ENCODE peak calls at places on chromosome 4, in five cellular contexts. E is SK-N-SH; V is NCI-H2029 treated with DMSO at 0.1 percent for 48 hours; Z is lower leg skin; I is stimulated activated CD8-positive, alpha-beta memory T cell treated with anti-CD3 and anti-CD28 coated beads, Interleukin-4, amount 100 ng/mL, for 1 hour. G is an unnamed sample.
A peak's percentile ranks its signal among the peaks of the same experiment; 100 is the strongest.

GRCh38 chr4:153792007-153792892 is 3.4 kb upstream of the SFRP2 start:
- DNase-seq in V (no peak), E (peak; percentile 82), Z (no peak), I (no peak), G (no peak)

GRCh38 chr4:163157157-163157556 is 9.5 kb downstream of the NAF1 start:
- DNase-seq in I (no peak), V (no peak), Z (no peak), E (no peak), G (no peak)

GRCh38 chr4:150769845-150770244 is 187.9 kb downstream of the MAB21L2 start:
- DNase-seq in I (no peak), E (no peak), Z (no peak), V (no peak), G (no peak)

GRCh38 chr4:19266566-19266965 is 985.1 kb upstream of the SLIT2 start:
- DNase-seq in E (no peak), V (no peak), Z (no peak), I (no peak), G (no peak)

GRCh38 chr4:2786152-2786671 is 6.7 kb upstream of the SH3BP2 start:
- DNase-seq in Z (no peak), V (no peak), I (peak; percentile 31), E (no peak), G (peak; percentile 88)

GRCh38 chr4:140653718-140654515 is 85.2 kb upstream of the UCP1 start:
- DNase-seq in E (peak; percentile 76), Z (no peak), V (no peak), I (no peak), G (no peak)

GRCh38 chr4:39825741-39826231 is 127.8 kb downstream of the UBE2K start:
- DNase-seq in E (no peak), Z (no peak), V (no peak), I (no peak), G (no peak)

GRCh38 chr4:57405359-57405758 is 295.2 kb upstream of the IGFBP7 start:
- DNase-seq in V (no peak), Z (no peak), I (no peak), E (peak; percentile 5), G (no peak)